ENCODE peak calls at places on chromosome 22, in five cellular contexts. O is stimulated activated CD4-positive, alpha-beta T cell treated with anti-CD3 and anti-CD28 coated beads, Interleukin-1b, Interleukin-23, amount 100 ng/mL, for 24 hours; H is endothelial cell; S is dorsolateral prefrontal cortex; U is AG09319. I is an unnamed sample.

GRCh38 chr22:30649430-30650007 is 13.9 kb downstream of the SLC35E4 start:
- DNase-seq in U (no peak), H (no peak), S (no peak), O (peak; percentile 66), I (no peak)

GRCh38 chr22:17969732-17970131 is 54.6 kb downstream of the MICAL3 start:
- DNase-seq in H (no peak), O (no peak), U (peak; percentile 65), S (no peak), I (no peak)

GRCh38 chr22:33018232-33018864 is 39.8 kb downstream of the SYN3 start:
- DNase-seq in O (peak; percentile 9), S (peak; percentile 63), H (peak; percentile 86), U (peak; percentile 10), I (peak; percentile 57)

GRCh38 chr22:23381661-23382427 is 198.2 kb downstream of the IGLL1 start:
- DNase-seq in U (no peak), S (no peak), H (no peak), O (no peak), I (no peak)

GRCh38 chr22:35353318-35353717 is 27.6 kb upstream of the HMOX1 start:
- DNase-seq in O (no peak), U (no peak), H (no peak), S (no peak), I (peak; percentile 44)

GRCh38 chr22:38383417-38383816 is 66.2 kb upstream of the CSNK1E start:
- DNase-seq in S (no peak), U (peak; percentile 3), H (no peak), O (no peak), I (no peak)

GRCh38 chr22:17119481-17120202 is 1.5 kb downstream of the TMEM121B start:
- DNase-seq in S (no peak), O (no peak), U (no peak), H (peak; percentile 67), I (peak; percentile 25)

GRCh38 chr22:37483594-37484114 is 2.5 kb downstream of the MFNG start:
- DNase-seq in S (no peak), H (no peak), O (no peak), U (peak; percentile 10), I (no peak)

GRCh38 chr22:30195245-30196140 is 51.1 kb downstream of the LIF start:
- DNase-seq in H (no peak), U (no peak), S (no peak), O (no peak), I (no peak)